ENCODE peak calls at places on chromosomes 16 and 17, in six cellular contexts. K is CD8-positive, alpha-beta memory T cell; Y is CD4-positive, alpha-beta memory T cell; O is Kasumi-1; C is stimulated activated CD8-positive, alpha-beta memory T cell treated with anti-CD3 and anti-CD28 coated beads, Interleukin-4, amount 100 ng/mL, for 1 hour; S is D341Med. P is an unnamed sample.

GRCh38 chr16:1260101-1260670 is 4.3 kb downstream of the TPSD1 start:
- DNase-seq in O (no peak), C (no peak), S (no peak), Y (no peak), K (no peak), P (no peak)

GRCh38 chr16:15548482-15548891 is 94.5 kb downstream of the MARF1 start:
- DNase-seq in C (no peak), Y (no peak), S (no peak), O (no peak), K (no peak), P (no peak)

GRCh38 chr17:4972752-4973151 is 5.1 kb upstream of the SPAG7 start:
- DNase-seq in S (no peak), O (no peak), C (no peak), Y (no peak), K (no peak), P (no peak)

GRCh38 chr17:72136692-72137550 is 16.1 kb downstream of the SOX9 start:
- DNase-seq in O (no peak), K (no peak), S (no peak), Y (no peak), C (no peak), P (no peak)

GRCh38 chr17:79114455-79115301 is 40.1 kb downstream of the ENGASE start:
- DNase-seq in O (no peak), C (no peak), S (peak), K (no peak), Y (no peak), P (no peak)

GRCh38 chr17:81069084-81069645 is 34.2 kb downstream of the BAIAP2 start:
- DNase-seq in Y (no peak), O (no peak), C (no peak), K (no peak), S (no peak), P (no peak)

GRCh38 chr16:79337906-79338305 is 262.6 kb downstream of the MAF start:
- DNase-seq in Y (no peak), S (no peak), O (no peak), C (no peak), K (no peak), P (no peak)

GRCh38 chr17:1275962-1276736 is 3.3 kb upstream of the TRARG1 start:
- DNase-seq in O (peak), C (peak), K (peak), Y (peak), S (peak), P (no peak)

GRCh38 chr17:69059458-69060205 is 1.1 kb downstream of the ABCA9 start:
- DNase-seq in S (no peak), K (no peak), Y (no peak), C (no peak), O (no peak), P (no peak)

GRCh38 chr16:30438835-30439234 is 6.8 kb downstream of the SEPHS2 start:
- DNase-seq in K (no peak), C (no peak), Y (no peak), O (no peak), S (no peak), P (no peak)

GRCh38 chr16:87725596-87726235 is 40.1 kb downstream of the KLHDC4 start:
- DNase-seq in C (no peak), O (no peak), S (no peak), K (no peak), Y (no peak), P (no peak)

P was measured in thoracic aorta.